ENCODE peak calls at places on chromosomes 4 and X, in five cellular contexts. R is GM23248, B is psoas muscle, X is uterus, J is lower lobe of right lung. G is an unnamed sample. For H3K36me3, H3K4me1 and H3K27me3, the result is how much of the 10 kb centered on the place peaks cover.

GRCh38 chrX:150365953-150366911 is 3.1 kb downstream of the MAMLD1 start:
- DNase-seq in R (peak), B (peak), X (peak), J (peak), G (peak)

GRCh38 chrX:44035576-44035975 is 62.4 kb upstream of the NDP start:
- DNase-seq in R (peak), B (no peak), X (no peak), J (no peak), G (no peak)

GRCh38 chrX:69307029-69307428 is 141.8 kb upstream of the PJA1 start:
- DNase-seq in R (no peak), B (no peak), X (no peak), J (no peak), G (no peak)

GRCh38 chr4:171650543-171650942 is 162.7 kb upstream of the GALNTL6 start:
- DNase-seq in R (no peak), B (no peak), X (no peak), J (no peak), G (no peak)

GRCh38 chrX:123184199-123184857 is at the start of gene GRIA3:
- DNase-seq in R (peak), B (no peak), X (no peak), J (no peak), G (no peak)

GRCh38 chr4:10671750-10672149 is 12.8 kb downstream of the CLNK start:
- DNase-seq in R (no peak), B (no peak), X (no peak), J (no peak), G (no peak)

GRCh38 chr4:106893903-106894302 is 142.2 kb downstream of the DKK2 start:
- DNase-seq in R (no peak), B (no peak), X (no peak), J (no peak), G (no peak)

GRCh38 chrX:132576945-132577344 is 88.1 kb upstream of the MBNL3 start:
- DNase-seq in R (peak), B (no peak), X (no peak), J (no peak), G (no peak)

GRCh38 chr4:116688536-116688935 is 396.8 kb downstream of the TRAM1L1 start:
- DNase-seq in R (no peak), B (no peak), X (no peak), J (no peak), G (no peak)

GRCh38 chr4:165208741-165209388 is 1.5 kb downstream of the KLHL2 start:
- DNase-seq in R (no peak), B (no peak), X (no peak), J (no peak), G (no peak)

GRCh38 chr4:57989430-57989829 is 879.2 kb upstream of the IGFBP7 start:
- DNase-seq in R (no peak), B (no peak), X (no peak), J (no peak), G (peak)

GRCh38 chr4:139015948-139016451 is 419 bp downstream of the NOCT start:
- DNase-seq in R (peak), B (no peak), X (no peak), J (peak), G (peak)

GRCh38 chrX:39903937-39904336 is 193.8 kb downstream of the BCOR start:
- DNase-seq in R (peak), B (no peak), X (no peak), J (no peak), G (no peak)

DNA sequence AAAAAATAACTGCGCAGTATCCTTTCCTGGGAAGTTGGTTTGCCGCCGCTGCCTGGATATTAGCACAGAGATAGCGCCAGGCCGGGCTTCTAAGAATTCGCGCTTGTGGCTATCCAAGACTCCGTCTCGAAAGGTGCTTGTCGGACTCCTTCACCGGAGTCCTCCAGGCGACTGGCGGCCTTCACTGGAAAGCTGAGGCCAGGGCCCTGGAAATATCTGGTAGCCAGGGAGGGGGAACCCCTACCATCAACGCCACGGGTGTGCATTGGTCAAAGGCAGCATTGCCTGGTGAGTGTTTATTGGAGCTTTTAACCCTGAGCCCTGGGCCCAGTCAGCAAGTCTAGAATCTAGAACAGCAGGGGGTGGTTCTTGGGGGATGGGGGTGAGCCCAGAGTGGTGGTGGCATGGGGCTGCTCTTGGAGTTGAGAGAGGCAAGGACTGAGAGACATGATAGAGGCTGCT is 567 bp upstream of the PIM2 start:
- DNase-seq in R (peak), B (no peak), X (no peak), J (no peak), G (no peak)
- H3K36me3 ChIP-seq in R (under half), B (under half), X (under half), J (under half), G (under half)

GRCh38 chr4:148287111-148287510 is 155.1 kb downstream of the NR3C2 start:
- DNase-seq in R (no peak), B (no peak), X (no peak), J (no peak), G (no peak)
- H3K4me1 ChIP-seq in R (under half), B (under half), X (under half), J (under half), G (under half)

GRCh38 chrX:31550169-31550568 is 478.3 kb upstream of the FTHL17 start:
- DNase-seq in R (no peak), B (no peak), X (no peak), J (no peak), G (no peak)
- H3K27me3 ChIP-seq in R (under half), B (under half), X (under half), J (under half), G (under half)

DNA sequence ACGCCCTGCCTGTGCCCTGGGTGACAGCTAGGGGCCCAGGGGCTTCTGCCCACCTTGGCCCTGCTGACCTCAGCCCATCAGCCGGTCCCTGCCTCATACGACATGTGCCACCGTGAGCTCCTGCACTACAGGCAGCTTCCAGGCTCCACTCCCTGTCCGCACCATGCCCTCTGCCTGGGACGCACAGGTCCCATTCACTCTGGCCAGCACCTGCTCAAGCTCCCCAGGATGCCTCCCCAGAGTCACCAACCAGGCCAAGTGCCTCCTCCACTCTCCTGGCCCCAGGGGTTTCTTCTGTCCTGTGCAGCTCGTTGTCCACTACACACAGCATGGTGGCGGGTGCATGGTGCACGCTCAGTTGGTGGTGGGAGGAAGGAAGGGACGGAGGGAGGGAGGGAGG is 20.2 kb upstream of the MRFAP1 start:
- DNase-seq in R (no peak), B (no peak), X (no peak), J (no peak), G (no peak)
- H3K36me3 ChIP-seq in R (under half), B (under half), X (under half), J (half or more), G (half or more)

DNA sequence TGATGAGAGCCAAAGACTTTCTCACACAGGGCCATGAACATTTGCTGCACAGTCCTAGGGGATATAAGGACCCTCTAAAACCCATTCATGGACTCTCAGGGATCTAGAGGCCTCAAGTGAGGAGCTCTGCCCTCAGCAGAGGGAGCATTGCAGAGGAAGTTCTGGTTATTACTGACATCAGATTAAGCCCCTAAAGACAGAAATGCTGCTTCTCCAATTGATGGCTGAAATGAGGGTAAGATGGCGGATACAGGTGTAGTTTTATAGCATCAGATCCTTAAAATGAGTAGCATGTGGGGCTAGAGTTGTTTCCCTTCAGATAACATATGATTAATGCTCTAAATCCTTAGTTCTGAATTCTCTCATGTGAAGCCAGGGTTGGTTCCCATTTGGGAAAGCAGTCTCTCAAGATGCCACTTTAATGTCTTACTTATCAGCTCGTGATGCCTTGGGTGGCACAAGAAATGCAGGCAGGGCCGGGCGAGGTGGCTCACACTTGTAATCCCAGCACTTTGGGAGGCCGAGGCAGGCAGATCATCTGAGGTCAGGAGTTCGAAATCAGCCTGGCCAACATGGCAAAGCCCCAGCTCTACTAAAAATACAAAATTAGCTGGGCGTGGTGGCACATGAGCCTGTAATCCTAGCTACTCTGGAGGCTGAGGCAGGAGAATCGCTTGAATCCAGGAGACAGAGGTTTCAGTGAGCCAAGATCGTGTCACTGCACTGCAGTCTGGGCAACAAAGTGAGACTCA is 7.9 kb downstream of the RHOH start:
- DNase-seq in R (no peak), B (no peak), X (no peak), J (no peak), G (no peak)
- H3K4me1 ChIP-seq in R (under half), B (under half), X (under half), J (under half), G (half or more)

GRCh38 chrX:107766470-107767140 is 9.0 kb downstream of the TSC22D3 start:
- DNase-seq in R (peak), B (peak), X (peak), J (no peak), G (no peak)

GRCh38 chrX:107768051-107768450 is 7.5 kb downstream of the TSC22D3 start:
- DNase-seq in R (no peak), B (no peak), X (no peak), J (no peak), G (no peak)

GRCh38 chrX:107763647-107764046 is 11.9 kb downstream of the TSC22D3 start:
- DNase-seq in R (no peak), B (no peak), X (no peak), J (no peak), G (no peak)

GRCh38 chrX:107760304-107761077 is 15.1 kb downstream of the TSC22D3 start:
- DNase-seq in R (no peak), B (no peak), X (no peak), J (no peak), G (no peak)

GRCh38 chrX:107764845-107765608 is 10.6 kb downstream of the TSC22D3 start:
- DNase-seq in R (no peak), B (no peak), X (no peak), J (no peak), G (no peak)
- H3K27me3 ChIP-seq in R (under half), B (under half), X (under half), J (under half), G (under half)

DNA sequence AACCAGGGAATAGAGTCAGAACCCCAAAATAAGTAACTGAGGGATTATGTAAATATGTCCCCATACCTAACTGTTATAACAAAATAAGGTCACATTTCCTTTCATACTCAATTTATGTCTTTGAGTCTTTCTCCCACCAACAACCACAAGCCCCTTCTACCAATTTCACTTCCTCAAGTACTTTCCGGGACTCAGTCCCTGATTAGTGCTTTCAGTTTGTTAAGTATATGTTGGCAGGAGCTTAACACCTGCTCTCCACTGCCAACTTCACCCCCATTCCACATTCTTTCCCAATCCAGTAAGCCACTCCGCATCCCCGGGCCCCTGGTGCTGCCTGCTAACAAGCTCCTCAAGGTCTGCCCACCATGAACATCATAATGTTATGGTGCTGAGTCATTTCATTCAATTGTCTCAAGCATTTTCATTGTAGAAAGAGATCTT is 71.3 kb upstream of the SPRY1 start:
- DNase-seq in R (no peak), B (no peak), X (no peak), J (no peak), G (no peak)
- H3K36me3 ChIP-seq in R (under half), B (under half), X (under half), J (under half), G (under half)

G was measured in left lung.